ENCODE peak calls at places on chromosomes 12 and 14, in six cellular contexts. One of them, this sample, is unnamed.

GRCh38 chr12:101671157-101671791 is 26.2 kb upstream of the CHPT1 start:
- DNase-seq in HCT116: no peak
- DNase-seq in GM12878: peak
- DNase-seq in GM23338: no peak
- DNase-seq in Panc1: no peak
- DNase-seq in A549: no peak
- DNase-seq in this sample: peak

GRCh38 chr14:26330982-26331381 is 266.9 kb downstream of the NOVA1 start:
- DNase-seq in HCT116: no peak
- DNase-seq in GM12878: no peak
- DNase-seq in GM23338: no peak
- DNase-seq in Panc1: no peak
- DNase-seq in A549: no peak
- DNase-seq in this sample: no peak

GRCh38 chr12:7154901-7155470 is 24.8 kb downstream of the CLSTN3 start:
- DNase-seq in HCT116: no peak
- DNase-seq in GM12878: no peak
- DNase-seq in GM23338: no peak
- DNase-seq in Panc1: no peak
- DNase-seq in A549: no peak
- DNase-seq in this sample: no peak

GRCh38 chr12:95615735-95616134 is 64.5 kb upstream of the USP44 start:
- DNase-seq in HCT116: no peak
- DNase-seq in GM12878: no peak
- DNase-seq in GM23338: no peak
- DNase-seq in Panc1: no peak
- DNase-seq in A549: no peak
- DNase-seq in this sample: no peak

GRCh38 chr12:55972045-55972843 is 1.6 kb upstream of the RAB5B start:
- DNase-seq in HCT116: no peak
- DNase-seq in GM12878: no peak
- DNase-seq in GM23338: peak
- DNase-seq in Panc1: no peak
- DNase-seq in A549: peak
- DNase-seq in this sample: no peak

GRCh38 chr14:66572836-66573235 is 64.9 kb downstream of the GPHN start:
- DNase-seq in HCT116: no peak
- DNase-seq in GM12878: no peak
- DNase-seq in GM23338: no peak
- DNase-seq in Panc1: no peak
- DNase-seq in A549: no peak
- DNase-seq in this sample: no peak

GRCh38 chr12:108782971-108783370 is 51.7 kb upstream of the CORO1C start:
- DNase-seq in HCT116: no peak
- DNase-seq in GM12878: no peak
- DNase-seq in GM23338: no peak
- DNase-seq in Panc1: no peak
- DNase-seq in A549: no peak
- DNase-seq in this sample: no peak

GRCh38 chr12:26799741-26800140 is 33.3 kb downstream of the ITPR2 start:
- DNase-seq in HCT116: no peak
- DNase-seq in GM12878: no peak
- DNase-seq in GM23338: no peak
- DNase-seq in Panc1: no peak
- DNase-seq in A549: no peak
- DNase-seq in this sample: no peak

GRCh38 chr12:55930771-55931316 is at the start of gene DGKA:
- DNase-seq in HCT116: peak
- DNase-seq in GM12878: peak
- DNase-seq in GM23338: peak
- DNase-seq in Panc1: peak
- DNase-seq in A549: peak
- DNase-seq in this sample: peak

GRCh38 chr14:96962337-96962736 is 165.2 kb downstream of the VRK1 start:
- DNase-seq in HCT116: no peak
- DNase-seq in GM12878: no peak
- DNase-seq in GM23338: no peak
- DNase-seq in Panc1: no peak
- DNase-seq in A549: no peak
- DNase-seq in this sample: peak

GRCh38 chr14:76191297-76191696 is 39.6 kb downstream of the GPATCH2L start:
- DNase-seq in HCT116: no peak
- DNase-seq in GM12878: no peak
- DNase-seq in GM23338: no peak
- DNase-seq in Panc1: no peak
- DNase-seq in A549: no peak
- DNase-seq in this sample: peak

GRCh38 chr12:130437555-130438242 is 100.0 kb downstream of the PIWIL1 start:
- DNase-seq in HCT116: no peak
- DNase-seq in GM12878: no peak
- DNase-seq in GM23338: no peak
- DNase-seq in Panc1: no peak
- DNase-seq in A549: no peak
- DNase-seq in this sample: no peak

GRCh38 chr14:36424478-36425102 is 95.4 kb downstream of the NKX2-1 start:
- DNase-seq in HCT116: no peak
- DNase-seq in GM12878: no peak
- DNase-seq in GM23338: no peak
- DNase-seq in Panc1: no peak
- DNase-seq in A549: no peak
- DNase-seq in this sample: no peak

GRCh38 chr14:29390046-29390841 is 537.4 kb downstream of the PRKD1 start:
- DNase-seq in HCT116: no peak
- DNase-seq in GM12878: no peak
- DNase-seq in GM23338: peak
- DNase-seq in Panc1: no peak
- DNase-seq in A549: no peak
- DNase-seq in this sample: no peak

GRCh38 chr12:112833272-112833671 is 41.7 kb downstream of the RPH3A start:
- DNase-seq in HCT116: no peak
- DNase-seq in GM12878: no peak
- DNase-seq in GM23338: no peak
- DNase-seq in Panc1: no peak
- DNase-seq in A549: peak
- DNase-seq in this sample: no peak

GRCh38 chr12:40105265-40105514 is 691 bp downstream of the SLC2A13 start:
- DNase-seq in HCT116: no peak
- DNase-seq in GM12878: no peak
- DNase-seq in GM23338: no peak
- DNase-seq in Panc1: no peak
- DNase-seq in A549: no peak
- DNase-seq in this sample: no peak

GRCh38 chr12:27899151-27899661 is 73.3 kb downstream of the PTHLH start:
- DNase-seq in HCT116: no peak
- DNase-seq in GM12878: no peak
- DNase-seq in GM23338: no peak
- DNase-seq in Panc1: peak
- DNase-seq in A549: peak
- DNase-seq in this sample: no peak

GRCh38 chr12:121673013-121673441 is 3.6 kb upstream of the MORN3 start:
- DNase-seq in HCT116: no peak
- DNase-seq in GM12878: no peak
- DNase-seq in GM23338: peak
- DNase-seq in Panc1: no peak
- DNase-seq in A549: no peak
- DNase-seq in this sample: no peak

DNA sequence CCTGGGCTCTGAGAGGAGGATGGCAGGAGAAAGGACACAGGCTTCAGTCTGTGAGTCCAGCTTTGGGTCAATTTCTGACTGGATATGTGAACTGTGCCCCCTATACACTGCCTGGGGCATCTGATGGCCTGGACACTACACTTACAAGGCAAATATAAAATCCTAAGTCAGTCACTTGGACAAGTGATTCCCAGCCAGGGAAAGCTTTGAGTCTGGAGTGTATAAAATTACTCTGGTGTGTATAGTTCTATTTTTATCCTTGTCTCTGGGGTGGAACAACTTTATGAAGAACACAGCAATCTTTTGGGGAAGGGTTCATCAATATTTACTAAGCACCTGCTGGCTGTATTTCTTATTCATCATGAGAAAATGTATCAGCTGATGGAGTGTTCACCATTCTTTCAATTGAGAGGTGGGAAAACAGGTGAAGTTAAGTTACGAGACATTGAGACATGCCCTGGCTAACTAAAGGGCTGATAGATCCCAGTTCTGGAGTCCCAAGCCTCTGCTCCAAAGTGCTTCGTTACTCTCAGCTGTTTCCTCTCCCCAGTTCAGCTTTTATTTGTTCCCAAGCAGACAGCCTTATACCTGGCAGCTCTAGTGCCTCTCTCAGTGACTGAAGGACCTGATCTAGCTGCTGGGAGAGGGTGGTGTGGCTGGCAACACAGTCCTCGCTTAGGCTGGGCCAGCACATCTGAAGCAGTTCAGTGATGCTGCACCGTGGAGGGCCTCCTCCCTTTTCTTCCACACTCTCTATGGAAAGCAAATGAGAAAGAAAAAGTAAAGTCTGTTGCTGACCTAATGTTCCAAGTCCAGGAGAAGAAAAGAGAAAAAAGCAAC is 30.9 kb downstream of the ZFYVE26 start:
- DNase-seq in HCT116: no peak
- DNase-seq in GM12878: no peak
- DNase-seq in GM23338: no peak
- DNase-seq in Panc1: no peak
- DNase-seq in A549: no peak
- DNase-seq in this sample: no peak
- TF ChIP-seq REST in HCT116: no peak
- TF ChIP-seq REST in GM12878: no peak
- TF ChIP-seq REST in GM23338: no peak
- TF ChIP-seq REST in Panc1: no peak
- TF ChIP-seq REST in A549: no peak
- TF ChIP-seq REST in this sample: no peak

DNA sequence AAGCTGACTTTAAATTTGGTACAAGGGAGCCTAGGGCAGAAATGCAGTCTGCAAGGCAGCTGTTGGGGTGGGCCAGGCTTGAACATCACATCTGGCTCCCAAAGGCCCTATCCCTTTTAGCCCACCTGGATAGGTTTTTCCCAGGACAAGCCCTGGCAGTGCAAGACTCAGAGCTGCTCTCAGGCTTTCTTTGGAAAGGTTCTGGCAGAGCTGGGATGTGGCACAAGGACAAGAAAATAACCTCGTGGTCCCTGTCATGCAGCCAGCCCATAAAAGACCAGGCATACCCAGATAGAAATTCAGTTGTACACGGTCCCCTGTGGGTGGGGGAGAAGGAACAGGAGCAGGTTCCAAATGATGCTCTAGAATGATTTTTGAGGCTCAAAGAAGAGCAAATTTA is 206.9 kb downstream of the TTC7B start:
- DNase-seq in HCT116: no peak
- DNase-seq in GM12878: no peak
- DNase-seq in GM23338: no peak
- DNase-seq in Panc1: no peak
- DNase-seq in A549: no peak
- DNase-seq in this sample: no peak
- TF ChIP-seq REST in HCT116: no peak
- TF ChIP-seq REST in GM12878: no peak
- TF ChIP-seq REST in GM23338: no peak
- TF ChIP-seq REST in Panc1: no peak
- TF ChIP-seq REST in A549: no peak
- TF ChIP-seq REST in this sample: no peak

GRCh38 chr14:82313889-82314288 is 780.2 kb upstream of the SEL1L start:
- DNase-seq in HCT116: no peak
- DNase-seq in GM12878: no peak
- DNase-seq in GM23338: no peak
- DNase-seq in Panc1: no peak
- DNase-seq in A549: no peak
- DNase-seq in this sample: no peak
- TF ChIP-seq REST in HCT116: no peak
- TF ChIP-seq REST in GM12878: no peak
- TF ChIP-seq REST in GM23338: no peak
- TF ChIP-seq REST in Panc1: no peak
- TF ChIP-seq REST in A549: no peak
- TF ChIP-seq REST in this sample: no peak

GRCh38 chr14:72692678-72693077 is 201.2 kb downstream of the DPF3 start:
- DNase-seq in HCT116: no peak
- DNase-seq in GM12878: no peak
- DNase-seq in GM23338: peak
- DNase-seq in Panc1: no peak
- DNase-seq in A549: no peak
- DNase-seq in this sample: no peak
- TF ChIP-seq REST in HCT116: no peak
- TF ChIP-seq REST in GM12878: no peak
- TF ChIP-seq REST in GM23338: no peak
- TF ChIP-seq REST in Panc1: no peak
- TF ChIP-seq REST in A549: no peak
- TF ChIP-seq REST in this sample: no peak

DNA sequence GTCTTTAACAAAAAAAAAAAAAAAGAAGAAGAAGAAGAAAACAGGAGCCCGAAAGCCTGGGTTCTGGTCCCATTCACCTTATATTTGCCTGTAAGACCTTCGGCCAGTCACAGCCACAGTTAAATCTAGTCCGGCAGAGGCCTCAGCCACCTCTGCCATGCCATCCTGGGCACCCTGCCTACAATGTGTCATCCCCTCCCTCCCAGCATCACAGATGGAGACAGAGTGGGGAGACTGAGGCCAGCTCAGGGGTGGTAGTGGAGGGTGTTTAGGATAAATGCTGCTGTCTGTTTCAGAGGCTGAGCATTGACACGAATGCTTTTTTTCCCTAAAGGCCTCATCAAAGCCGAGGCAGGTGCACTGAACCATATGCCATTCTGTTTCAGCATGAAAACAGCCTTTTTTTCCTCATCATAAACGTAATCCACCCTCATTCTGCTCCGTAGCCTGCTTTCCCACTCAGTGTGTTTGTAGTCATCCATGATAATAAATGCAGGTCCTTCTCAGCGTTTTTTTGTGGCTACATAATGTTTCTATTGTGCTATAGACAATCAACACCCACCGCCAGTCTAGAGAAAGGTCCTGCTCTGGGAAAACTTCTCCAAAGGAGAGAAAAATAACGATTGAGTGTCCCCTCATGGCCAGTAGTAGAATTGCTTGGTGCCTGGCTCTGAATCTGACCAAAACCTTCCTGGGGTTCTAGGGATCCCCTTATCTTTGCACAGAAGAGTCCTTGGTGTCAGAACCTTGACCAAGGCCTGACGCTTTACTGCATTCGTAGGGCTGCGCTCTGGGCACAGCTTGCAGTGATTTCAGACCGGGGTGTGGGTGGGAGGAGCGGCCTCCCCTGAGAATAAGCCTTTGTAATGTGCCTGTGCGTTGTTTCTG is 41.1 kb upstream of the TSPAN9 start:
- DNase-seq in HCT116: no peak
- DNase-seq in GM12878: no peak
- DNase-seq in GM23338: peak
- DNase-seq in Panc1: no peak
- DNase-seq in A549: no peak
- DNase-seq in this sample: no peak
- TF ChIP-seq REST in HCT116: no peak
- TF ChIP-seq REST in GM12878: no peak
- TF ChIP-seq REST in GM23338: no peak
- TF ChIP-seq REST in Panc1: no peak
- TF ChIP-seq REST in A549: no peak
- TF ChIP-seq REST in this sample: no peak

This sample was measured in HL-60.